ENCODE peak calls at places on chromosomes 13 and 19, in nine cellular contexts. M is adrenal gland, G is left ventricle myocardium inferior, Q is cardiac muscle cell, W is mucosa of descending colon, P is neural progenitor cell, K is IMR-90, U is uterus, J is stomach. F is an unnamed sample.

GRCh38 chr13:75764251-75764650 is 128.1 kb downstream of the LMO7 start:
- DNase-seq in M (no peak), G (no peak), Q (no peak), W (peak), P (no peak), K (no peak), U (no peak), J (no peak), F (no peak)

GRCh38 chr13:44109986-44110640 is 230.4 kb downstream of the LACC1 start:
- DNase-seq in M (no peak), G (no peak), Q (no peak), W (peak), P (no peak), K (no peak), U (no peak), J (no peak), F (no peak)

GRCh38 chr19:45303269-45304060 is 19.2 kb downstream of the CKM start:
- DNase-seq in M (no peak), G (no peak), Q (no peak), W (no peak), P (no peak), K (no peak), U (no peak), J (no peak), F (no peak)

GRCh38 chr19:35267818-35268545 is 780 bp upstream of the USF2 start:
- DNase-seq in M (peak), G (peak), Q (peak), W (peak), P (peak), K (peak), U (peak), J (peak), F (peak)

GRCh38 chr19:38877781-38878574 is at the start of gene RINL:
- DNase-seq in M (no peak), G (no peak), Q (no peak), W (peak), P (no peak), K (no peak), U (no peak), J (peak), F (peak)

GRCh38 chr13:98580420-98580819 is 3.5 kb upstream of the STK24 start:
- DNase-seq in M (no peak), G (no peak), Q (no peak), W (no peak), P (no peak), K (no peak), U (no peak), J (no peak), F (no peak)

GRCh38 chr19:39814595-39814994 is 19.4 kb downstream of the DYRK1B start:
- DNase-seq in M (no peak), G (no peak), Q (no peak), W (no peak), P (no peak), K (no peak), U (no peak), J (no peak), F (no peak)

GRCh38 chr19:5867201-5868136 is 2.9 kb downstream of the FUT5 start:
- DNase-seq in M (no peak), G (no peak), Q (no peak), W (no peak), P (no peak), K (no peak), U (no peak), J (no peak), F (no peak)

GRCh38 chr19:9796113-9796773 is 22.6 kb downstream of the FBXL12 start:
- DNase-seq in M (peak), G (peak), Q (peak), W (peak), P (peak), K (peak), U (peak), J (peak), F (peak)

GRCh38 chr13:30744686-30745085 is 9.3 kb downstream of the ALOX5AP start:
- DNase-seq in M (no peak), G (no peak), Q (no peak), W (no peak), P (no peak), K (no peak), U (no peak), J (no peak), F (no peak)

GRCh38 chr13:42380420-42381164 is 108.6 kb downstream of the AKAP11 start:
- DNase-seq in M (no peak), G (no peak), Q (no peak), W (no peak), P (no peak), K (no peak), U (no peak), J (no peak), F (peak)

GRCh38 chr19:33426621-33427475 is 53.3 kb downstream of the CEBPG start:
- DNase-seq in M (no peak), G (no peak), Q (peak), W (no peak), P (no peak), K (no peak), U (no peak), J (no peak), F (no peak)

GRCh38 chr19:20247016-20247683 is 80.1 kb downstream of the ZNF486 start:
- DNase-seq in M (peak), G (peak), Q (peak), W (peak), P (peak), K (no peak), U (peak), J (peak), F (no peak)

GRCh38 chr13:98761979-98762616 is 9.6 kb upstream of the SLC15A1 start:
- DNase-seq in M (no peak), G (no peak), Q (no peak), W (no peak), P (no peak), K (no peak), U (no peak), J (no peak), F (no peak)

GRCh38 chr13:97307544-97307881 is 85.4 kb downstream of the MBNL2 start:
- DNase-seq in M (no peak), G (no peak), Q (no peak), W (no peak), P (no peak), K (no peak), U (no peak), J (no peak), F (no peak)
- TF ChIP-seq CTCF in M (no peak), G (no peak), Q (no peak), W (no peak), P (no peak), K (no peak), U (no peak), J (no peak), F (no peak)

DNA sequence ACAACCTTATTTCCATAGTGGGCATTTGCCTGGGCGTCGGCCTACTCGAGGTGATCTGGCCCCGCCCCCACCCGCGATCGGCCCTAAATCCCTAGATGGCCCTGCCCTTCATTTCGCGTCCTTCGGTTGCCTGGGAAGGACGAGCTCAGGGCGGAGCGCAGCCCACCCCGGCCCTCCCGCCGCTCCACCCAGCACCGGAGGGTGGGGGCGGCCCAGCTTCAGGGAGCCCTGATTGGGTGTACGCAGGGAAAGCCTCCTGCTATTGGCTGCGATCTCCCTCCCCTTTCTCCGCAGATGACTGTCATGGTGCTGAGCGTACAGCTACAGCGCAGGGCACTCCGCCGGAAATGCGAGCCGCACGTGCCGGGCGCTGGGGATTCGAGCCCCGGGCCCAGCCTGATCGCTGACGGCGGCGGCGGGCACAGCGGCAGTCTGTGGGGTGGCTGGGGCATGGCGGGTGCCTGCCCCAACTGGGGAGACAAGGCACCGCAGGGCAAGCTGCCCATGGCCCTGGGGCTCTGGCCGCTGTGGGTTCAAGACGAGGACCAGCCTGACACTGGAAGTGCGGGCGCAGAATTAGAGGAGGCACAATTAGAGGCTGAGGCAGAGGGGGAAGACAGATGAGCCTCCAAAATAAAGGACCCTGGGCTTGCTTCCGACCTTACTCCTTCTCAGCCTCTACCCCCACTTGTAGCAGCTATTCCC is 4.3 kb downstream of the CD37 start:
- DNase-seq in M (peak), G (peak), Q (peak), W (peak), P (peak), K (peak), U (peak), J (peak), F (peak)
- H3K4me3 ChIP-seq in M (peak), G (peak), Q (peak), W (no peak), P (peak), K (no peak), U (peak), J (peak), F (peak)

DNA sequence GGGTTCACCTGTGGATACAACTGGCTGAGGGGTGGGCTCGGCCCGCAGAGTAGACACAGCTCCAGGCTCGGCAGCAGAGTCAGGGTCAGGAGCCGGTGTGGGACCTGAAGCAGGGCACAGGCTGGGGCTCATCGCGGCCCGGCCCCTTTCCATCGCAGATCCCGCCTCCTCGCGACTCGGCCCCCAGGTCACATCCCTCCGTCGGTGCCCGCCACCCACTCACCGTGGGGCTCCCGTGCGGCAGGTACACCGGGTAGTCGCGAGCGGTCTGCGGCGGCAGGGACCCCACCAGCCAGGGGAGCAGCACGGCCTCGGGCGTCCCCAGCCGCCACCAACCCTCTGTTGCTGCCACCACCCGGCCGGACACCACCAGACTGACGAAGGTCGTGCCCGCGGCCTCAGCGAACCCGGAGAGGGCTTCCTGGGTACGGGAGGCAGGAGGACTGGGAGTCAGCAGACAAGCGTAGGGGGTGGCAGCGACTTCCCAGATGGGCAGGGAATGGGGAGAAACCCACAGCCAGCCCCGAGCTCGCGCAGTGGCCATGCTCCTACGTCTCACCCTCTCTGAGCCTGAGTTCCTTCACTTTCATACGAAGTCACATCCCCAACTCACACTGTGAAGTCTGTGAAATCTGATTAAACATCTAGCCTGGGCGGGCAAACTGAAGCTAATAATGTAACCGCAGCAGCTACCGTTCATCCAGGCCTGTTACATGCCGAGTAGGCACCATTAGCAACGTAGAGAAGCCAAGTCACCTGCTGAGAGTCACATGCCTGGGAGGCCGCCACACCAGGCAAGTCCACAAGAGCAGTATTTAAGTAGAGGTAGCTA is 3.7 kb downstream of the FUZ start:
- DNase-seq in M (peak), G (peak), Q (peak), W (peak), P (peak), K (no peak), U (no peak), J (peak), F (peak)
- TF ChIP-seq CTCF in M (no peak), G (no peak), Q (no peak), W (no peak), P (peak), K (no peak), U (no peak), J (no peak), F (no peak)

GRCh38 chr13:95740921-95741320 is 64.0 kb downstream of the DNAJC3 start:
- DNase-seq in M (no peak), G (no peak), Q (no peak), W (no peak), P (no peak), K (no peak), U (no peak), J (no peak), F (no peak)
- H3K4me3 ChIP-seq in M (no peak), G (no peak), Q (no peak), W (no peak), P (no peak), K (no peak), U (no peak), J (no peak), F (no peak)

DNA sequence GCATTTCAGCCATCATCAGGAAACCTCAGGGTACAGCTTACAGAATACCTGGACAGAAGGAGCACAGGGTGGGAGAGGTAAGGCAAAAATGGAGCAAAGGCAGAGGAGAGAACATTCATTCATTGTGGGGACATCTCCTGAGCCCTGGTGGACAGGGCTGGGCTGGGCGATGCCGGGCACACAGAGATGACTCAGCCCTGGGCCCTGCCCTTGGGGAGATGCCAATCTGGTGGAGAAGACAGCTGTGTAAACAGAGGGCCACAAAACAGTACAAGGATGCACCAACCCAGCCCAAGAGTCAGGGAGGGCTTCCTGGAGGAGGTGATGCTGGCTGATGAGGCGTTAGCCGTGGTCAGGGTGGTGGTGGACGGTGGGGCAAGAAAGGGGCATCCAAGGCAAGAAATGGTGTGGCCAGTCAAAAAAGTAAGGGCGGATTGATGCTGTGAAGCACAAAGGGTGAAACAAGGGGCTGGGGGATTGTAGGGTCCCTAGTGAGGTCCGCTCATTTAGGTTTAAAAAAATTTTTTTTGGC is 3.6 kb upstream of the HAS1 start:
- DNase-seq in M (no peak), G (no peak), Q (no peak), W (no peak), P (no peak), K (no peak), U (no peak), J (no peak), F (no peak)
- TF ChIP-seq CTCF in M (no peak), G (no peak), Q (no peak), W (no peak), P (no peak), K (no peak), U (no peak), J (no peak), F (no peak)

GRCh38 chr13:79861731-79862130 is 380.8 kb downstream of the NDFIP2 start:
- DNase-seq in M (no peak), G (no peak), Q (no peak), W (peak), P (no peak), K (no peak), U (no peak), J (peak), F (no peak)

GRCh38 chr13:79860757-79861156 is 379.8 kb downstream of the NDFIP2 start:
- DNase-seq in M (no peak), G (no peak), Q (no peak), W (no peak), P (no peak), K (no peak), U (no peak), J (no peak), F (no peak)

GRCh38 chr13:79862515-79862914 is 381.6 kb downstream of the NDFIP2 start:
- DNase-seq in M (no peak), G (no peak), Q (no peak), W (no peak), P (no peak), K (no peak), U (no peak), J (no peak), F (no peak)

GRCh38 chr13:79859756-79860155 is 378.8 kb downstream of the NDFIP2 start:
- DNase-seq in M (no peak), G (no peak), Q (no peak), W (no peak), P (no peak), K (no peak), U (no peak), J (no peak), F (no peak)
- H3K4me3 ChIP-seq in M (no peak), G (no peak), Q (no peak), W (no peak), P (no peak), K (no peak), U (no peak), J (no peak), F (no peak)

F was measured in GM12865.